ENCODE peak calls at places on chromosomes 7 and 10, in eight cellular contexts. B is H1, Y is endothelial cell of umbilical vein, K is HCT116, L is A549, X is GM12878, M is K562, F is HepG2. P is an unnamed sample.

GRCh38 chr7:23712368-23713284 is 2.6 kb downstream of the STK31 start:
- DNase-seq in F (peak; percentile 51), B (no peak), L (peak; percentile 54), M (peak; percentile 62), K (peak; percentile 67), X (peak; percentile 3), Y (peak; percentile 58), P (peak; percentile 65)

GRCh38 chr10:126243976-126244375 is 144.3 kb downstream of the ADAM12 start:
- DNase-seq in F (no peak), L (no peak), X (no peak), M (no peak), K (no peak), Y (no peak), B (no peak), P (no peak)

GRCh38 chr7:37400022-37400421 is 48.6 kb downstream of the ELMO1 start:
- DNase-seq in Y (no peak), X (no peak), K (no peak), B (no peak), F (no peak), M (no peak), L (no peak), P (no peak)

GRCh38 chr10:7593068-7593467 is 73.7 kb downstream of the ITIH5 start:
- DNase-seq in K (no peak), F (no peak), B (no peak), M (no peak), X (no peak), Y (no peak), L (no peak), P (peak; percentile 4)

GRCh38 chr10:43227911-43228782 is 38.7 kb downstream of the RASGEF1A start:
- DNase-seq in M (no peak), L (no peak), B (no peak), K (no peak), X (no peak), F (no peak), Y (no peak), P (no peak)

GRCh38 chr7:159001811-159002210 is 142.9 kb downstream of the VIPR2 start:
- DNase-seq in M (no peak), L (no peak), Y (no peak), F (no peak), K (no peak), X (no peak), B (no peak), P (no peak)

GRCh38 chr10:23338886-23339285 is 5.7 kb downstream of the C10orf67 start:
- DNase-seq in Y (no peak), M (no peak), F (no peak), B (no peak), X (no peak), K (no peak), L (no peak), P (no peak)

GRCh38 chr10:5584895-5585516 is 60.2 kb downstream of the CALML3 start:
- DNase-seq in L (peak; percentile 67), F (peak; percentile 62), Y (no peak), M (no peak), B (peak; percentile 57), X (peak; percentile 41), K (peak; percentile 86), P (no peak)

GRCh38 chr10:117544729-117545140 is 2.2 kb downstream of the EMX2 start:
- DNase-seq in F (no peak), K (no peak), Y (no peak), M (no peak), L (no peak), B (no peak), X (no peak), P (no peak)

GRCh38 chr7:123435080-123435700 is 99.2 kb downstream of the IQUB start:
- DNase-seq in F (no peak), X (no peak), K (no peak), M (no peak), Y (no peak), B (no peak), L (no peak), P (no peak)

GRCh38 chr10:101769541-101770180 is 6.3 kb downstream of the FGF8 start:
- DNase-seq in X (no peak), L (no peak), Y (no peak), K (no peak), F (no peak), M (no peak), B (no peak), P (no peak)

GRCh38 chr10:55813451-55814170 is 547.4 kb downstream of the ZWINT start:
- DNase-seq in F (no peak), L (no peak), Y (no peak), B (no peak), K (no peak), X (no peak), M (no peak), P (no peak)

GRCh38 chr7:143385891-143386781 is 5.0 kb downstream of the ZYX start:
- DNase-seq in Y (peak; percentile 49), L (no peak), F (no peak), K (no peak), X (no peak), M (no peak), B (no peak), P (peak; percentile 81)

GRCh38 chr7:94059747-94060146 is 55.6 kb upstream of the BET1 start:
- DNase-seq in M (no peak), X (peak; percentile 33), L (no peak), F (no peak), B (no peak), Y (no peak), K (no peak), P (peak; percentile 69)

DNA sequence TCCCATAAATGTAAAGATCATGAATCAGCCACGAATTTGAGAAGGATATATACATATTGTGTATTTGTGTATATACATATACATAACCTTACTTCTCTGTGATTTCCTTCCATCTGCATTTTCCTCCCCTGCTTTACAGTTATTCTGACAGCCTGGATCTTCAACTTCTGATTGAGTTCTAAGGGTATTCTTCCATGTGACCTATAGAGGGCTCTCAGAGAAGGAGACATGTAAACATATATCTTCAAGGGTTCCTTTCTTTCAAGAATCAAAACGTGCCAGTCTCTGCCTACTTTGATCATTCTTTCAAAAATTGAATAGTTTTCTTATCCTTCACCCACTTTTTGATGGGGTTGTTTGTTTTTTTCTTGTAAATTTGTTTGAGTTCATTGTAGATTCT is 453.7 kb upstream of the POT1 start:
- DNase-seq in Y (no peak), L (no peak), K (no peak), X (no peak), F (no peak), M (peak; percentile 3), B (no peak), P (peak; percentile 11)
- TF ChIP-seq MAX in Y (no peak), L (no peak), K (no peak), X (no peak), F (no peak), M (no peak), B (no peak), P (no peak)

DNA sequence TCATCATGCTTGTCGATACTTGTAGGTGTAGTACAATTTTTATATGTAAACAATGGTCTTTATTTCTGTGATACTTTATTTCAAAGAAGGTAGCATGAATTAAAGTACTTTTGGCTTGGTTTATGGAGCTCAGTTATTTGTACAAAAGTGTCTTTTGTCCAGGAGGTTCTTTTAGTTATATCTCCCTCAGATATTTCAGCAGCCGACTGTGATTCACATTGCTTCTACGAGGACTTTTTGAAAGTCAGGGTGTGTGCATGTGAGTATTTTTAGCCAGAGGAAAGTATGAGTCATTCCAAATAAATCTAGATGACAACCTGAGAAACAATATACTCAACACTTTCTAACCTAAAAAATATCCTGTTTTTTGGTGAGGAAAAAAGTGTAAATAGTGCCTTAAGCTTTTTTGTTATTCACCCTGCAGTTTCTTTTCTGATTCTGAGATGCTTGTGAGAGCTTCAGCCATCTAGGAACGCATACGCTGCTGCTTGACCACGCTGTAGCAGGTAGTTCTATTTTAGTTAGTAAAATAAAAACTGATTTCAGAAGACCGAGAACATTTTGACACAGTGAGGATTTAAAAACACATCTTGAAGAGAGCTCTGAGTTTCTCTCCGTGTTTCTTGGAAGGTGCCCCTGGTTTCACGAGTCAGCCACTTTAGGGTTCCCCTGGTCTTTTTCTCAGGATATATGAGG is 532 bp upstream of the SUN1 start:
- DNase-seq in B (no peak), L (peak; percentile 71), X (peak; percentile 64), K (peak; percentile 83), F (peak; percentile 35), Y (peak; percentile 93), M (peak; percentile 73), P (peak; percentile 46)
- TF ChIP-seq POLR2A in B (no peak), L (no peak), X (no peak), K (no peak), F (no peak), Y (no peak), M (no peak), P (no peak)

GRCh38 chr10:53624722-53625121 is 852.1 kb upstream of the MBL2 start:
- DNase-seq in Y (no peak), X (no peak), L (no peak), M (no peak), F (no peak), B (no peak), K (no peak), P (no peak)

GRCh38 chr10:53619678-53620077 is 847.1 kb upstream of the MBL2 start:
- DNase-seq in Y (no peak), B (no peak), K (no peak), M (no peak), L (no peak), X (no peak), F (peak; percentile 0), P (no peak)

DNA sequence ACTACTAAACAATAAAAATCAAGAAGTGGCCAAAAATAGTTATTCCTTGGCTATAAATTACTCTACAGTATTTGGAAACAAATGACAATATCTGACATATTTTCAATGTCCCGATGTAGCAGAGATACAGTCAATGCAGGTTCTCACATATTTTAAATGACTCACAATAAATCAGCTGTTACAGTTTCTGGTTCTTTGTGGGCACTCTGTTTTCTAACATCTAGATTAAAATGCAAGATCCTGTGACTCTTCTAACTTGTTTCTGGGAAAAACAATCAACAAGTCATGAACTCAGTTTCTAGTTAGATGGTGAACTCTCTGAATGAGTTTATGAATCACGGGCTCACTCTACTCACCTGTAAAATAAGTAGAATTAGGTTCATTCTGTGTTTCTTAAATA is 849.6 kb upstream of the MBL2 start:
- DNase-seq in L (no peak), B (no peak), X (no peak), Y (no peak), M (no peak), F (no peak), K (no peak), P (no peak)
- TF ChIP-seq MAX in L (no peak), B (no peak), X (no peak), Y (no peak), M (no peak), F (no peak), K (no peak), P (no peak)

DNA sequence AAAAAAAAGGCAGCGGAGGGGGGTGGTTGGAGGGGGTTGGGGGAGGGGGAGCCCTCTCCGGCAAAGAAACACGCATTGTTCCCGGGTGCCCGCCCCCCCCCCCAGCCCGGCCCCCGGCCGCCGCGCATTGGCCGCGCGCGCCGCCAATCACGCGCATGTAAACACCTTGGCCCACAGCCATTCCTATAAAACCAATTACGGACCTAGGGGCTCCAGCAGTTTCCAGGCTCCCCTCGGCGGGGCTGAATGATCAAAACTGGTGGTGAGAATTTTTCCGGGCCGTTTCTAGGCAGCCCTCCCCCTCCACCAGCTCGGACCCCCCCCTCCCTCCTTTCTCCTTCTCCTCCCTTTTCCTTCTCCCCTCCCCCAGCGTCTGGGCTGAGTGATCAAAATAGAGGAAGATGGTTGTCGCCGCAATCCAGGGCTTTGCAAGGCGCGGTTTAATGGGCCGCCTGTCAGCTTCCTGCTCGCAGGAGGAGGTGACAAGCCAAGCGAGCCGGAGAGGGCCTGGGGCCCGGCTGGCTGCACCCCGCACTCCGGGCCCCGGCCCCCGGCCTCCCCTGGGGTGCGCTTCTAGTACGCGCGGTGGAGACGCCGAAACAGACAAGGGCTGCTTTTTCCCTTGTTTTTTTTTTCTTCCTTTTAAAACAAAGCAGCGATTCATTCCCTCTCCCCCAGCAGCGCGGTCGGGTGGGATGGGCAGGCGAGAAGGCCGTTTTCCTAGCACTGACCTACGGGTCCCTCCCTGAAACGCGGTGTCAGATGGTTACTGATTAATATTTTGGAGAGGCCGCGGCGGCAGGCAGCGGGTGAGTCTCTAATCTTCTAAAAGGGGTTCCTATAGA is 432 bp upstream of the TNRC18 start:
- DNase-seq in K (peak; percentile 99), Y (peak; percentile 98), B (peak; percentile 82), X (no peak), L (peak; percentile 80), F (peak; percentile 95), M (peak; percentile 99), P (peak; percentile 100)
- TF ChIP-seq POLR2A in K (peak; percentile 15), Y (peak; percentile 57), B (no peak), X (no peak), L (no peak), F (no peak), M (no peak), P (peak; percentile 68)

P was measured in NB4.